ENCODE peak calls at places on chromosome 3, in seven cellular contexts. U, X, E, P, G, R and D are unnamed samples.

GRCh38 chr3:101809178-101810022 is 30.4 kb downstream of the NXPE3 start:
- DNase-seq in U (no peak), X (peak; percentile 74), E (no peak), P (peak; percentile 46), G (no peak), R (peak; percentile 72), D (peak; percentile 29)

GRCh38 chr3:50390523-50391177 is 31.3 kb upstream of the TMEM115 start:
- DNase-seq in U (no peak), X (no peak), E (no peak), P (peak; percentile 75), G (no peak), R (no peak), D (no peak)

GRCh38 chr3:67640023-67640660 is 14.3 kb downstream of the SUCLG2 start:
- DNase-seq in U (no peak), X (no peak), E (no peak), P (no peak), G (no peak), R (no peak), D (peak; percentile 20)

GRCh38 chr3:74539879-74540278 is 74.6 kb downstream of the CNTN3 start:
- DNase-seq in U (no peak), X (no peak), E (no peak), P (no peak), G (no peak), R (no peak), D (no peak)

GRCh38 chr3:9007928-9008327 is 44.7 kb upstream of the RAD18 start:
- DNase-seq in U (no peak), X (no peak), E (peak; percentile 48), P (no peak), G (no peak), R (no peak), D (no peak)

GRCh38 chr3:138881233-138881632 is 46.5 kb upstream of the PIK3CB start:
- DNase-seq in U (no peak), X (no peak), E (no peak), P (no peak), G (no peak), R (no peak), D (no peak)

GRCh38 chr3:81419196-81419595 is 342.2 kb downstream of the GBE1 start:
- DNase-seq in U (no peak), X (peak; percentile 54), E (no peak), P (peak; percentile 33), G (no peak), R (peak; percentile 5), D (no peak)

GRCh38 chr3:64318001-64318400 is 92.7 kb upstream of the PRICKLE2 start:
- DNase-seq in U (no peak), X (no peak), E (no peak), P (no peak), G (no peak), R (no peak), D (no peak)

GRCh38 chr3:136802481-136802996 is 16.4 kb upstream of the SLC35G2 start:
- DNase-seq in U (peak; percentile 68), X (peak; percentile 12), E (no peak), P (peak; percentile 52), G (peak; percentile 19), R (peak; percentile 98), D (peak; percentile 30)

GRCh38 chr3:114668099-114668498 is 374.3 kb downstream of the TIGIT start:
- DNase-seq in U (no peak), X (no peak), E (no peak), P (no peak), G (no peak), R (no peak), D (no peak)

GRCh38 chr3:197501496-197501878 is 54.3 kb downstream of the BDH1 start:
- DNase-seq in U (no peak), X (peak; percentile 37), E (no peak), P (no peak), G (no peak), R (peak; percentile 52), D (no peak)

GRCh38 chr3:171172070-171172469 is 145.6 kb upstream of the SLC2A2 start:
- DNase-seq in U (no peak), X (peak; percentile 20), E (peak; percentile 58), P (no peak), G (no peak), R (peak; percentile 17), D (no peak)

GRCh38 chr3:194348354-194348753 is 2.8 kb downstream of the CPN2 start:
- DNase-seq in U (no peak), X (no peak), E (no peak), P (no peak), G (no peak), R (no peak), D (no peak)

GRCh38 chr3:159763466-159764210 is 225.0 kb upstream of the IL12A start:
- DNase-seq in U (peak; percentile 75), X (peak; percentile 91), E (peak; percentile 95), P (peak; percentile 67), G (peak; percentile 44), R (peak; percentile 92), D (peak; percentile 91)

GRCh38 chr3:24773798-24774197 is 279.1 kb upstream of the THRB start:
- DNase-seq in U (no peak), X (peak; percentile 65), E (peak; percentile 92), P (peak; percentile 57), G (peak; percentile 1), R (peak; percentile 66), D (peak; percentile 52)

GRCh38 chr3:74532446-74532845 is 82.0 kb downstream of the CNTN3 start:
- DNase-seq in U (no peak), X (no peak), E (no peak), P (peak; percentile 90), G (no peak), R (no peak), D (peak; percentile 49)

GRCh38 chr3:25897019-25897418 is 107.1 kb downstream of the OXSM start:
- DNase-seq in U (no peak), X (peak; percentile 69), E (peak; percentile 86), P (no peak), G (no peak), R (peak; percentile 15), D (peak; percentile 9)

GRCh38 chr3:140429791-140430190 is 248.1 kb upstream of the TRIM42 start:
- DNase-seq in U (no peak), X (no peak), E (no peak), P (no peak), G (no peak), R (no peak), D (no peak)

GRCh38 chr3:13419356-13420050 is 619 bp downstream of the NUP210 start:
- DNase-seq in U (no peak), X (peak; percentile 37), E (peak; percentile 80), P (no peak), G (peak; percentile 76), R (no peak), D (no peak)

GRCh38 chr3:188259191-188259590 is 105.2 kb downstream of the LPP start:
- DNase-seq in U (no peak), X (no peak), E (no peak), P (no peak), G (no peak), R (no peak), D (no peak)

GRCh38 chr3:157856078-157856939 is 249.9 kb downstream of the SHOX2 start:
- DNase-seq in U (peak; percentile 63), X (peak; percentile 84), E (no peak), P (peak; percentile 84), G (no peak), R (no peak), D (no peak)

GRCh38 chr3:196142674-196142988 is 60.7 kb upstream of the TFRC start:
- DNase-seq in U (no peak), X (no peak), E (no peak), P (peak; percentile 42), G (no peak), R (no peak), D (no peak)

GRCh38 chr3:179898024-179898423 is 138.7 kb downstream of the PEX5L start:
- DNase-seq in U (peak; percentile 71), X (peak; percentile 67), E (peak; percentile 81), P (peak; percentile 64), G (no peak), R (peak; percentile 83), D (peak; percentile 73)

GRCh38 chr3:35198857-35199256 is 440.5 kb upstream of the ARPP21 start:
- DNase-seq in U (no peak), X (no peak), E (no peak), P (no peak), G (no peak), R (no peak), D (no peak)

GRCh38 chr3:171056528-171056927 is 30.0 kb upstream of the SLC2A2 start:
- DNase-seq in U (peak; percentile 47), X (peak; percentile 72), E (no peak), P (peak; percentile 88), G (no peak), R (no peak), D (peak; percentile 65)

GRCh38 chr3:43288366-43288765 is 2.0 kb downstream of the SNRK start:
- DNase-seq in U (no peak), X (peak; percentile 37), E (no peak), P (peak; percentile 21), G (peak; percentile 26), R (no peak), D (no peak)

GRCh38 chr3:23949784-23950183 is 4.7 kb downstream of the NR1D2 start:
- DNase-seq in U (no peak), X (peak; percentile 31), E (no peak), P (no peak), G (no peak), R (peak; percentile 7), D (no peak)

GRCh38 chr3:39386331-39386730 is 3.2 kb downstream of the SLC25A38 start:
- DNase-seq in U (no peak), X (no peak), E (no peak), P (no peak), G (no peak), R (no peak), D (no peak)
- H3K36me3 ChIP-seq in U (peaks cover 7% of the 10 kb centered on the region), X (peaks cover 20% of the 10 kb centered on the region), E (peaks cover 26% of the 10 kb centered on the region), P (peaks cover 4% of the 10 kb centered on the region), G (peaks cover 2% of the 10 kb centered on the region), R (peaks cover under 1% of the 10 kb centered on the region), D (peaks cover 7% of the 10 kb centered on the region)

GRCh38 chr3:46607603-46608028 is 4.7 kb upstream of the FAM240A start:
- DNase-seq in U (no peak), X (peak; percentile 24), E (peak; percentile 81), P (no peak), G (no peak), R (peak; percentile 25), D (no peak)
- TF ChIP-seq CTCF in U (no peak), X (peak; percentile 38), E (peak; percentile 72), P (no peak), G (no peak), R (peak; percentile 15), D (peak; percentile 44)

DNA sequence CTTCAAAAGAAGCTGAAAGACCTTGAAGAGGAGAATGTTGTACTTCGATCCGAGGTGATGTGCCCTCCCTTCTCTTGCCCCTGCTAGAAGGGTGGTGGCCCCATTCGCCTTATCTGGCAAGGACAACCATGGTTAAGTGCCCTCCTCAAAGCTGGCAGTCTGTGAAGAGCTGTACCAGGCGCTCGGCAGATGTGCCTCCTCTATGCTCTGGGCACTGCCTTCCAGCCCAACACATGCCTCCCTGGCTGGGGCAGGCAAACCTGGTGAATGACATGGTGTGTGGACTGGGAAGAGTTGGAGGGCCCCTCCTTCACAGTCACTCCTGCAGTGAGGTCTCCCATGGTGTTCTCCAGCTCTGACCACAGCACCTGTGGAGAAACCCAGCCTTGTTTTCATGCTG is 76.9 kb downstream of the CCK start:
- DNase-seq in U (no peak), X (no peak), E (no peak), P (no peak), G (no peak), R (no peak), D (no peak)
- H3K36me3 ChIP-seq in U (no peaks in the 10 kb centered on the region), X (no peaks in the 10 kb centered on the region), E (peaks cover 24% of the 10 kb centered on the region), P (peaks cover 18% of the 10 kb centered on the region), G (peaks cover 17% of the 10 kb centered on the region), R (no peaks in the 10 kb centered on the region), D (peaks cover 7% of the 10 kb centered on the region)

GRCh38 chr3:28022916-28023315 is 218.5 kb upstream of the CMC1 start:
- DNase-seq in U (no peak), X (peak; percentile 93), E (no peak), P (peak; percentile 73), G (no peak), R (no peak), D (no peak)
- TF ChIP-seq CTCF in U (no peak), X (no peak), E (no peak), P (no peak), G (no peak), R (no peak), D (no peak)